ENCODE peak calls at places on chromosomes 16 and 17, in eight cellular contexts. Z is heart right ventricle, I is upper lobe of right lung, F is pancreas, D is prostate gland, J is lower lobe of right lung, Y is sigmoid colon, Q is Peyer's patch. L is an unnamed sample.

GRCh38 chr16:48538746-48539484 is 71.1 kb downstream of the N4BP1 start:
- DNase-seq in Z (no peak), I (no peak), F (no peak), D (no peak), J (peak; percentile 45), Y (peak; percentile 62), Q (peak; percentile 49), L (no peak)

GRCh38 chr17:83058478-83059167 is 20.8 kb upstream of the METRNL start:
- DNase-seq in Z (no peak), I (peak; percentile 61), F (no peak), D (no peak), J (peak; percentile 41), Y (peak; percentile 46), Q (peak; percentile 37), L (peak; percentile 67)

GRCh38 chr17:72580321-72581127 is 459.7 kb downstream of the SOX9 start:
- DNase-seq in Z (no peak), I (no peak), F (peak; percentile 87), D (peak; percentile 88), J (no peak), Y (no peak), Q (peak; percentile 56), L (no peak)

GRCh38 chr17:77734371-77735050 is 224.0 kb upstream of the TNRC6C start:
- DNase-seq in Z (peak; percentile 94), I (peak; percentile 85), F (peak; percentile 30), D (peak; percentile 42), J (peak; percentile 70), Y (peak; percentile 98), Q (peak; percentile 67), L (peak; percentile 64)

GRCh38 chr17:20989991-20990855 is 52.6 kb downstream of the USP22 start:
- DNase-seq in Z (no peak), I (peak; percentile 51), F (no peak), D (no peak), J (no peak), Y (peak; percentile 54), Q (peak; percentile 36), L (no peak)

GRCh38 chr17:9529033-9529748 is 46.4 kb downstream of the STX8 start:
- DNase-seq in Z (no peak), I (no peak), F (no peak), D (no peak), J (no peak), Y (no peak), Q (no peak), L (no peak)

GRCh38 chr16:79278506-79278905 is 322.0 kb downstream of the MAF start:
- DNase-seq in Z (no peak), I (no peak), F (no peak), D (no peak), J (no peak), Y (no peak), Q (peak; percentile 80), L (no peak)

GRCh38 chr17:49016775-49017463 is 19.7 kb downstream of the IGF2BP1 start:
- DNase-seq in Z (no peak), I (peak; percentile 69), F (peak; percentile 25), D (peak; percentile 21), J (no peak), Y (no peak), Q (no peak), L (peak; percentile 88)

GRCh38 chr17:728911-729310 is 3.5 kb upstream of the TLCD3A start:
- DNase-seq in Z (no peak), I (no peak), F (no peak), D (peak; percentile 82), J (no peak), Y (no peak), Q (no peak), L (peak; percentile 93)

GRCh38 chr17:68642118-68642412 is 40.9 kb upstream of the FAM20A start:
- DNase-seq in Z (no peak), I (no peak), F (no peak), D (no peak), J (no peak), Y (no peak), Q (no peak), L (no peak)

GRCh38 chr16:80230328-80231117 is 310.3 kb upstream of the DYNLRB2 start:
- DNase-seq in Z (no peak), I (no peak), F (no peak), D (no peak), J (no peak), Y (no peak), Q (no peak), L (no peak)

GRCh38 chr17:42337442-42337841 is 49.1 kb downstream of the STAT5A start:
- DNase-seq in Z (no peak), I (no peak), F (no peak), D (no peak), J (peak; percentile 48), Y (no peak), Q (peak; percentile 71), L (no peak)

GRCh38 chr16:19969284-19969683 is 84.6 kb upstream of the GPRC5B start:
- DNase-seq in Z (no peak), I (no peak), F (no peak), D (no peak), J (no peak), Y (no peak), Q (no peak), L (no peak)

GRCh38 chr16:30406911-30407793 is at the start of gene ZNF771:
- DNase-seq in Z (peak; percentile 93), I (peak; percentile 97), F (peak; percentile 92), D (peak; percentile 92), J (peak; percentile 94), Y (peak; percentile 96), Q (peak; percentile 98), L (peak; percentile 86)

GRCh38 chr17:82228842-82229685 is at the start of gene SLC16A3:
- DNase-seq in Z (no peak), I (peak; percentile 90), F (no peak), D (no peak), J (peak; percentile 87), Y (peak; percentile 83), Q (peak; percentile 88), L (no peak)

GRCh38 chr17:58969156-58969555 is 137.5 kb downstream of the TRIM37 start:
- DNase-seq in Z (no peak), I (no peak), F (no peak), D (no peak), J (no peak), Y (no peak), Q (no peak), L (no peak)

GRCh38 chr17:50364715-50365114 is 8.3 kb downstream of the MRPL27 start:
- DNase-seq in Z (no peak), I (no peak), F (no peak), D (no peak), J (no peak), Y (peak; percentile 39), Q (no peak), L (no peak)

GRCh38 chr17:53191878-53192277 is 630.8 kb upstream of the KIF2B start:
- DNase-seq in Z (no peak), I (no peak), F (no peak), D (no peak), J (no peak), Y (no peak), Q (no peak), L (no peak)

GRCh38 chr17:5381542-5381941 is 37.9 kb downstream of the NUP88 start:
- DNase-seq in Z (no peak), I (no peak), F (no peak), D (no peak), J (no peak), Y (no peak), Q (no peak), L (no peak)

DNA sequence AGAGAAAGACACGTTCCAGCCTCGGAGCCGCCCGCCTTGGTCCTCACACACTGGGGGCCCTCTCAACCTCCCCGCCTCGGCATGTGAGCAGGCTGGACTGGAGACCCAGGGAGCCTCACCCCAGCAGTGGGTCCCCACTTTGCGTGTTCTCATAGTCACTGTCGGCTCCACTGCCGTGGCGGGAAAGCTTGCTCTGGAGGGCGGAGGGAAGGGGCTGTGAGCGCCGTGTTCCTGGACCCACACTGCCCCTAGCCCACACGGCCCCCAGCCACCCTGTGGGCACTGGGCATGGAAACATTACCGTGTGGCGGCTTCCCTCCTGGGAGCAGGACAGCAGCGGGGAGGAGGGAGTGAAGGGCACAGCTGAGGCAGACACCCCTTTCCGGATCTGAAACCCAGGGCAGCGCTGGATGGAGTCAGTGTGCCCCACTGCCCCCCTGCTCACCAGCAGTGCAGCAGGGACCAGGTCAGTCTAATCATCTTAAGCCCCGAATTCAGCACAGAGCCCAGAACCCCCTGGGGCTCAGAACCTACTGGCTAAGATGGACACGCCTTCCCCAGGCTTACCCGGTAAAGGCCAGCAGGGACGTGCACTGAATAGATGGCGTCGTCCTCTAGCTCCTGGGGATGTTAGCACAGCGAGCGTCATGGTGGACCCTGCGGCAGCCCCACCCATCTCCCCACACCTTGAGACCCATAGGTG is 7.2 kb downstream of the TP53I13 start:
- DNase-seq in Z (peak; percentile 4), I (peak; percentile 57), F (no peak), D (no peak), J (no peak), Y (no peak), Q (no peak), L (no peak)
- H3K36me3 ChIP-seq in Z (peaks cover 37% of the 10 kb centered on the region), I (peaks cover 49% of the 10 kb centered on the region), F (no peaks in the 10 kb centered on the region), D (peaks cover 23% of the 10 kb centered on the region), J (peaks cover 80% of the 10 kb centered on the region), Y (peaks cover 21% of the 10 kb centered on the region), Q (no peaks in the 10 kb centered on the region), L (peaks cover 71% of the 10 kb centered on the region)

GRCh38 chr17:74916851-74917199 is 6.2 kb downstream of the USH1G start:
- DNase-seq in Z (no peak), I (no peak), F (no peak), D (no peak), J (no peak), Y (no peak), Q (no peak), L (no peak)
- H3K27ac ChIP-seq in Z (no peak overlapping the region), I (no peak overlapping the region), F (no peak overlapping the region), D (no peak overlapping the region), J (no peak overlapping the region), Y (no peak overlapping the region), Q (no peak overlapping the region), L (no peak overlapping the region)

DNA sequence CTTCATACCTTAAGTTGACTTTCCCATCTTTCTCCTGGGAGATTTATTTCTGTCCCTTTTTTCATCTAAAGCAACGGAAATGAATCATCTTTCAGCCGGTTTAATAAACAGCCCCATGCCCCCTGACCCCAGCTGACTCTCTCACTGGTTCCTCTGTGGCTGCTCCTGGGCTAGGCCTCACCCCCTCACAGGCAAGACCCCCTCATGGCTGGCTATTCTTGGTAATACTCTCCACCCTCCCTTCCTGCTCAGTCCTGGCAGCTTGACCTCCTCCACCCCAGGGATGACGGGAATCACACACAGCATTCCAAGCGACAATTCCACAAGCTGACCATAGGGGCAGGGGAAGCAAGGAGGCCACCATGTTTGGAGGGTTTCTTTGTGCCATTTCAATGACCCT is 1.5 kb upstream of the ADAP2 start:
- DNase-seq in Z (peak; percentile 58), I (no peak), F (no peak), D (no peak), J (no peak), Y (no peak), Q (no peak), L (no peak)
- TF ChIP-seq CTCF in Z (no peak), I (no peak), F (no peak), D (no peak), J (no peak), Y (no peak), Q (no peak), L (no peak)

GRCh38 chr16:68698091-68698490 is 39.0 kb upstream of the CDH1 start:
- DNase-seq in Z (no peak), I (no peak), F (no peak), D (no peak), J (no peak), Y (no peak), Q (no peak), L (no peak)
- H3K36me3 ChIP-seq in Z (no peaks in the 10 kb centered on the region), I (no peaks in the 10 kb centered on the region), F (no peaks in the 10 kb centered on the region), D (no peaks in the 10 kb centered on the region), J (no peaks in the 10 kb centered on the region), Y (no peaks in the 10 kb centered on the region), Q (no peaks in the 10 kb centered on the region), L (peaks cover 65% of the 10 kb centered on the region)

GRCh38 chr16:13936596-13937081 is 16.7 kb downstream of the ERCC4 start:
- DNase-seq in Z (no peak), I (no peak), F (peak; percentile 75), D (peak; percentile 54), J (no peak), Y (no peak), Q (no peak), L (no peak)
- H3K27ac ChIP-seq in Z (no peak overlapping the region), I (no peak overlapping the region), F (peak overlapping the region; percentile 20), D (peak overlapping the region; percentile 37), J (no peak overlapping the region), Y (no peak overlapping the region), Q (no peak overlapping the region), L (no peak overlapping the region)